ENCODE peak calls at places on chromosomes 16 and 17, in seven cellular contexts. X, Z, R, H, L, P and A are unnamed samples.

GRCh38 chr16:57865746-57866528 is 63.6 kb upstream of the KIFC3 start:
- DNase-seq in X (no peak), Z (no peak), R (no peak), H (no peak), L (no peak), P (no peak), A (no peak)

GRCh38 chr16:12907670-12908233 is 6.4 kb downstream of the SHISA9 start:
- DNase-seq in X (peak; percentile 22), Z (peak; percentile 4), R (no peak), H (no peak), L (no peak), P (no peak), A (peak; percentile 40)

GRCh38 chr17:2222901-2223616 is 80.5 kb downstream of the SMG6 start:
- DNase-seq in X (no peak), Z (peak; percentile 66), R (no peak), H (peak; percentile 80), L (no peak), P (peak; percentile 81), A (no peak)

GRCh38 chr17:64778367-64779290 is 116.5 kb upstream of the SMURF2 start:
- DNase-seq in X (no peak), Z (no peak), R (no peak), H (no peak), L (no peak), P (no peak), A (no peak)

GRCh38 chr17:28745777-28746473 is 2.1 kb downstream of the TRAF4 start:
- DNase-seq in X (no peak), Z (no peak), R (no peak), H (no peak), L (no peak), P (no peak), A (no peak)

GRCh38 chr16:85238233-85238647 is 126.0 kb upstream of the CIBAR2 start:
- DNase-seq in X (no peak), Z (peak; percentile 59), R (no peak), H (peak; percentile 95), L (no peak), P (no peak), A (no peak)

GRCh38 chr16:14658063-14658462 is 25.3 kb downstream of the BFAR start:
- DNase-seq in X (no peak), Z (no peak), R (no peak), H (no peak), L (no peak), P (peak; percentile 71), A (no peak)

GRCh38 chr17:44496815-44497214 is 6.4 kb downstream of the GPATCH8 start:
- DNase-seq in X (no peak), Z (no peak), R (no peak), H (no peak), L (no peak), P (no peak), A (no peak)

GRCh38 chr17:19333736-19334290 is 28.7 kb downstream of the B9D1 start:
- DNase-seq in X (no peak), Z (no peak), R (no peak), H (no peak), L (no peak), P (no peak), A (no peak)

GRCh38 chr17:66348605-66349165 is 46.3 kb downstream of the PRKCA start:
- DNase-seq in X (peak; percentile 68), Z (peak; percentile 76), R (no peak), H (peak; percentile 89), L (peak; percentile 22), P (no peak), A (peak; percentile 73)

GRCh38 chr17:50151937-50152547 is 1.6 kb upstream of the PPP1R9B start:
- DNase-seq in X (peak; percentile 87), Z (peak; percentile 81), R (no peak), H (peak; percentile 87), L (peak; percentile 95), P (no peak), A (peak; percentile 96)

GRCh38 chr17:13346081-13346533 is 255.6 kb downstream of the HS3ST3A1 start:
- DNase-seq in X (no peak), Z (no peak), R (no peak), H (peak; percentile 97), L (no peak), P (no peak), A (no peak)

GRCh38 chr16:61721561-61721960 is 314.7 kb downstream of the CDH8 start:
- DNase-seq in X (no peak), Z (no peak), R (no peak), H (no peak), L (no peak), P (no peak), A (no peak)

GRCh38 chr17:45883063-45883462 is 11.3 kb upstream of the MAPT start:
- DNase-seq in X (no peak), Z (no peak), R (no peak), H (no peak), L (no peak), P (no peak), A (no peak)

GRCh38 chr17:22704674-22705073 is 1012.4 kb downstream of the KCNJ18 start:
- DNase-seq in X (no peak), Z (no peak), R (no peak), H (no peak), L (no peak), P (no peak), A (peak; percentile 40)

GRCh38 chr16:69320731-69321073 is 9.6 kb downstream of the VPS4A start:
- DNase-seq in X (no peak), Z (no peak), R (no peak), H (no peak), L (no peak), P (no peak), A (no peak)

GRCh38 chr17:16419929-16420271 is 4.5 kb downstream of the TRPV2 start:
- DNase-seq in X (no peak), Z (no peak), R (no peak), H (peak; percentile 86), L (no peak), P (no peak), A (no peak)

GRCh38 chr16:72425571-72426341 is 253.8 kb upstream of the PMFBP1 start:
- DNase-seq in X (no peak), Z (no peak), R (no peak), H (no peak), L (no peak), P (no peak), A (no peak)

GRCh38 chr17:15981208-15981607 is 18.3 kb downstream of the ZSWIM7 start:
- DNase-seq in X (no peak), Z (no peak), R (no peak), H (no peak), L (no peak), P (peak; percentile 55), A (no peak)

GRCh38 chr16:89870440-89870839 is 3.0 kb upstream of the TCF25 start:
- DNase-seq in X (no peak), Z (no peak), R (no peak), H (no peak), L (no peak), P (no peak), A (no peak)

GRCh38 chr16:89871895-89872294 is 1.5 kb upstream of the TCF25 start:
- DNase-seq in X (no peak), Z (no peak), R (no peak), H (no peak), L (no peak), P (no peak), A (no peak)

GRCh38 chr16:89873822-89874689 is 664 bp downstream of the TCF25 start:
- DNase-seq in X (peak; percentile 89), Z (peak; percentile 96), R (peak; percentile 92), H (peak; percentile 95), L (peak; percentile 94), P (peak; percentile 81), A (peak; percentile 98)

GRCh38 chr16:89869911-89870310 is 3.5 kb upstream of the TCF25 start:
- DNase-seq in X (no peak), Z (no peak), R (no peak), H (no peak), L (no peak), P (no peak), A (no peak)

DNA sequence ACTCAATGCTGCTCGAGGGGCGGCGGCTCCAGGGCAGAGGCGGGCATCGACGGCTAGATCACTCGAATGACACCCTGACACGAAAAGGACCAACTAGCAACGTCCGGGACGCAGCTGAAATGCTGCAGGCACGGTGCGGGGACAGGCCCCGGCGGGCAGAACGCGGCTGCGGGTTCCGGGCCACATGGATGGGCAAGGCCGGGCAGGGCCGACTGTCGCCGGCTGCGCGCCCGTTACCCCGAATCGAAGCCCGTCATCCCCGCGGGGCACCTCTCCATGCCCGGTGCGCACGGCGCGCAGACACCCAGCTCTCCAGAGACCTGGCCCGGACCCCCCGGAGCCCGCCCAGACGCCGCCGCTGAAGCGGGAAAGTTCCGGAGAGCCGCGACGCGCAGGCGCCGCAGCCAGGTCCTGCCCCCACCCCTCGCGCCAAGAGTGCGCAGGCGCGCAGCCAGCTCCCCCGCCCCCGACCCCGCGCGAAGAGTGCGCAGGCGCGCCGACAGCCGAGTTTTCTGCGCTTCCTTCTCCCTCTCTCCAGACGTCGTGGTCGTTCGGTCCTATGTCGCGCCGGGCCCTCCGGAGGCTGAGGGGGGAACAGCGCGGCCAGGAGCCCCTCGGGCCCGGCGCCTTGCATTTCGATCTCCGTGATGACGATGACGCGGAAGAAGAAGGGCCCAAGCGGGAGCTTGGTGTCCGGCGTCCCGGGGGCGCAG is at the start of gene TCF25:
- DNase-seq in X (peak; percentile 82), Z (peak; percentile 92), R (peak; percentile 70), H (peak; percentile 79), L (peak; percentile 83), P (peak; percentile 43), A (peak; percentile 91)
- TF ChIP-seq POLR2A in X (peak; percentile 87), Z (peak; percentile 91), R (peak; percentile 84), H (peak; percentile 95), L (peak; percentile 86), P (peak; percentile 88), A (peak; percentile 54)

DNA sequence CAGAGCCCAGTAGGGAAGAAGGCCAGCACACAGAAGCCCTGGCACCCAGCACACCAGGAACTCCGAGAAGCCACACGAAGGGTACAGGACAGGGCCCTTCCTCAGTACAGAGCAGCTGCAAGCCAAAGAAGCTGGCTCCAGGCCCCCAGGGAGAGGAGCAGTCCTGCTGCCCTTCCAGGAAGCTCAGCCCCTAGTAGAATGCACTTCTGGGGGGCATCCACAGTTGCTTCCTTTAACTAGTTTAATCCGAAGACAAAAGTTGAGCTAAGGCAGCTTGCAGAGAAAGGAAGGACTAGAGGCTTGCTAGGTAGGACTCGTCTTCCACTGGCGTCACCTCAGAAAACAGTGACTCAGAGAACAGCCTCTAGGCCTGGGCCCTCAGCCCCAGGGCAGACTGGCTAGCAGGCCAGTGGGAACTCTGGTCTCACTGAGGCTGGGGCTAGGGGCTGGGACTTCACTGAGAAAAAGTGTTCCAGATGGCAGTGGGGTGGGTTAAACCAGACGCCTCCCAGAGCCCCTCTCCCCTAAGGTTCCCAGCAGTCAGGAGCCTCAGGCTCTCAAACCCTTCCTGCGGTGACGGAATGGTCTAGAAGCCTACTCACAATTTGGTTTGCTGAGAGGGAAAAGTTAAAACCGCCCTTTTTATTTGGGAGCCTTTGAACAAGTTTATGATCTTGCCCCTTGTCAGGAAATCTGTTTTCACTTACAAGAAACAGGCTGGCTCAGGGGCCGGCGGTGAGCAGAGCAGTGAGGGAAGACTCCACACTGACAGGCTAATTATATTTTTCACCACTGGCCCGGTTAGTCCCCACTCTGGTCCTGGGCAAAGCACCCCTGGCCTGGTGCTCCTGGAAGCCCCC is 41.4 kb downstream of the ACTG1 start:
- DNase-seq in X (no peak), Z (no peak), R (no peak), H (peak; percentile 30), L (no peak), P (no peak), A (no peak)
- H3K27ac ChIP-seq in X (no peak overlapping the region), Z (no peak overlapping the region), R (no peak overlapping the region), H (no peak overlapping the region), L (peak overlapping the region; percentile 59), P (no peak overlapping the region), A (peak overlapping the region; percentile 15)

GRCh38 chr16:49644143-49644460 is 211.8 kb downstream of the ZNF423 start:
- DNase-seq in X (no peak), Z (no peak), R (no peak), H (no peak), L (no peak), P (no peak), A (no peak)
- H3K4me2 ChIP-seq in X (no peak overlapping the region), Z (peak overlapping the region; percentile 37), R (no peak overlapping the region), H (peak overlapping the region; percentile 66), L (no peak overlapping the region), P (no peak overlapping the region), A (no peak overlapping the region)

GRCh38 chr17:75589017-75589918 is 1.7 kb downstream of the MYO15B start:
- DNase-seq in X (peak; percentile 78), Z (peak; percentile 74), R (peak; percentile 88), H (peak; percentile 64), L (peak; percentile 71), P (peak; percentile 48), A (peak; percentile 91)
- TF ChIP-seq POLR2A in X (peak; percentile 72), Z (peak; percentile 42), R (peak; percentile 45), H (no peak), L (no peak), P (peak; percentile 73), A (peak; percentile 23)